ENCODE peak calls at places on chromosomes 4 and X, in seven cellular contexts. One of them, this sample, is unnamed.

GRCh38 chr4:17189322-17189721 is 290.9 kb upstream of the LDB2 start:
- DNase-seq in HFFc6: peak
- DNase-seq in MCF 10A: no peak
- DNase-seq in HEK293T: no peak
- DNase-seq in activated CD4-positive, CD25-positive, alpha-beta regulatory T cell: no peak
- DNase-seq in right atrium auricular region: no peak
- DNase-seq in Right ventricle myocardium superior: no peak
- DNase-seq in this sample: no peak

GRCh38 chr4:107312366-107312765 is 276.3 kb upstream of the DKK2 start:
- DNase-seq in activated CD4-positive, CD25-positive, alpha-beta regulatory T cell: no peak
- DNase-seq in HEK293T: no peak
- DNase-seq in HFFc6: peak
- DNase-seq in MCF 10A: no peak
- DNase-seq in Right ventricle myocardium superior: no peak
- DNase-seq in right atrium auricular region: no peak
- DNase-seq in this sample: no peak

GRCh38 chr4:4386296-4386735 is 586 bp upstream of the NSG1 start:
- DNase-seq in activated CD4-positive, CD25-positive, alpha-beta regulatory T cell: no peak
- DNase-seq in HFFc6: no peak
- DNase-seq in MCF 10A: no peak
- DNase-seq in Right ventricle myocardium superior: no peak
- DNase-seq in HEK293T: peak
- DNase-seq in right atrium auricular region: no peak
- DNase-seq in this sample: no peak

GRCh38 chrX:68749426-68749825 is 79.4 kb upstream of the EFNB1 start:
- DNase-seq in activated CD4-positive, CD25-positive, alpha-beta regulatory T cell: no peak
- DNase-seq in right atrium auricular region: no peak
- DNase-seq in HFFc6: no peak
- DNase-seq in Right ventricle myocardium superior: no peak
- DNase-seq in HEK293T: no peak
- DNase-seq in MCF 10A: no peak
- DNase-seq in this sample: no peak

GRCh38 chrX:119410027-119410819 is 11.1 kb downstream of the SLC25A43 start:
- DNase-seq in MCF 10A: peak
- DNase-seq in right atrium auricular region: peak
- DNase-seq in activated CD4-positive, CD25-positive, alpha-beta regulatory T cell: no peak
- DNase-seq in HEK293T: no peak
- DNase-seq in HFFc6: peak
- DNase-seq in Right ventricle myocardium superior: peak
- DNase-seq in this sample: peak

GRCh38 chr4:102526532-102526931 is 25.4 kb downstream of the NFKB1 start:
- DNase-seq in HEK293T: no peak
- DNase-seq in activated CD4-positive, CD25-positive, alpha-beta regulatory T cell: no peak
- DNase-seq in Right ventricle myocardium superior: no peak
- DNase-seq in HFFc6: no peak
- DNase-seq in MCF 10A: no peak
- DNase-seq in right atrium auricular region: no peak
- DNase-seq in this sample: no peak

GRCh38 chrX:86133761-86134160 is 14.5 kb upstream of the DACH2 start:
- DNase-seq in activated CD4-positive, CD25-positive, alpha-beta regulatory T cell: no peak
- DNase-seq in Right ventricle myocardium superior: no peak
- DNase-seq in MCF 10A: peak
- DNase-seq in HFFc6: no peak
- DNase-seq in right atrium auricular region: no peak
- DNase-seq in HEK293T: no peak
- DNase-seq in this sample: no peak

GRCh38 chr4:13088726-13089658 is 395.1 kb downstream of the RAB28 start:
- DNase-seq in HFFc6: no peak
- DNase-seq in Right ventricle myocardium superior: no peak
- DNase-seq in right atrium auricular region: no peak
- DNase-seq in HEK293T: no peak
- DNase-seq in MCF 10A: peak
- DNase-seq in activated CD4-positive, CD25-positive, alpha-beta regulatory T cell: no peak
- DNase-seq in this sample: no peak

GRCh38 chrX:115606861-115607260 is 45.9 kb downstream of the PLS3 start:
- DNase-seq in Right ventricle myocardium superior: no peak
- DNase-seq in MCF 10A: no peak
- DNase-seq in HEK293T: no peak
- DNase-seq in right atrium auricular region: no peak
- DNase-seq in activated CD4-positive, CD25-positive, alpha-beta regulatory T cell: no peak
- DNase-seq in HFFc6: no peak
- DNase-seq in this sample: no peak

GRCh38 chr4:104501290-104501689 is 6.6 kb upstream of the CXXC4 start:
- DNase-seq in right atrium auricular region: no peak
- DNase-seq in HEK293T: no peak
- DNase-seq in HFFc6: no peak
- DNase-seq in MCF 10A: no peak
- DNase-seq in Right ventricle myocardium superior: no peak
- DNase-seq in activated CD4-positive, CD25-positive, alpha-beta regulatory T cell: no peak
- DNase-seq in this sample: no peak

GRCh38 chr4:122577808-122578781 is 42.8 kb downstream of the IL21 start:
- DNase-seq in Right ventricle myocardium superior: no peak
- DNase-seq in activated CD4-positive, CD25-positive, alpha-beta regulatory T cell: no peak
- DNase-seq in HFFc6: peak
- DNase-seq in MCF 10A: peak
- DNase-seq in HEK293T: peak
- DNase-seq in right atrium auricular region: no peak
- DNase-seq in this sample: no peak

GRCh38 chrX:153562546-153562945 is 36.4 kb downstream of the CCNQ start:
- DNase-seq in MCF 10A: no peak
- DNase-seq in activated CD4-positive, CD25-positive, alpha-beta regulatory T cell: no peak
- DNase-seq in HEK293T: no peak
- DNase-seq in Right ventricle myocardium superior: no peak
- DNase-seq in HFFc6: no peak
- DNase-seq in right atrium auricular region: no peak
- DNase-seq in this sample: no peak

GRCh38 chr4:93791570-93792195 is 36.9 kb upstream of the ATOH1 start:
- DNase-seq in MCF 10A: peak
- DNase-seq in HFFc6: peak
- DNase-seq in HEK293T: peak
- DNase-seq in activated CD4-positive, CD25-positive, alpha-beta regulatory T cell: no peak
- DNase-seq in Right ventricle myocardium superior: no peak
- DNase-seq in right atrium auricular region: no peak
- DNase-seq in this sample: no peak

GRCh38 chr4:83905952-83906351 is 370.0 kb downstream of the GPAT3 start:
- DNase-seq in HEK293T: peak
- DNase-seq in HFFc6: no peak
- DNase-seq in right atrium auricular region: no peak
- DNase-seq in activated CD4-positive, CD25-positive, alpha-beta regulatory T cell: no peak
- DNase-seq in MCF 10A: no peak
- DNase-seq in Right ventricle myocardium superior: no peak
- DNase-seq in this sample: no peak

GRCh38 chrX:136725446-136726104 is 55.2 kb downstream of the ARHGEF6 start:
- DNase-seq in MCF 10A: peak
- DNase-seq in HFFc6: peak
- DNase-seq in Right ventricle myocardium superior: no peak
- DNase-seq in right atrium auricular region: no peak
- DNase-seq in activated CD4-positive, CD25-positive, alpha-beta regulatory T cell: no peak
- DNase-seq in HEK293T: no peak
- DNase-seq in this sample: no peak

GRCh38 chr4:156303708-156304107 is 350.0 kb upstream of the CTSO start:
- DNase-seq in HFFc6: no peak
- DNase-seq in Right ventricle myocardium superior: no peak
- DNase-seq in activated CD4-positive, CD25-positive, alpha-beta regulatory T cell: no peak
- DNase-seq in HEK293T: no peak
- DNase-seq in right atrium auricular region: no peak
- DNase-seq in MCF 10A: no peak
- DNase-seq in this sample: no peak

GRCh38 chr4:123340381-123340701 is 56.3 kb upstream of the SPRY1 start:
- DNase-seq in HFFc6: peak
- DNase-seq in Right ventricle myocardium superior: no peak
- DNase-seq in right atrium auricular region: no peak
- DNase-seq in HEK293T: no peak
- DNase-seq in activated CD4-positive, CD25-positive, alpha-beta regulatory T cell: no peak
- DNase-seq in MCF 10A: peak
- DNase-seq in this sample: no peak

GRCh38 chrX:46814966-46815365 is 21.9 kb upstream of the RP2 start:
- DNase-seq in HFFc6: no peak
- DNase-seq in Right ventricle myocardium superior: no peak
- DNase-seq in MCF 10A: no peak
- DNase-seq in HEK293T: no peak
- DNase-seq in activated CD4-positive, CD25-positive, alpha-beta regulatory T cell: no peak
- DNase-seq in right atrium auricular region: no peak
- DNase-seq in this sample: no peak

GRCh38 chrX:48648299-48648698 is 35.3 kb upstream of the WAS start:
- DNase-seq in HFFc6: peak
- DNase-seq in Right ventricle myocardium superior: no peak
- DNase-seq in MCF 10A: peak
- DNase-seq in HEK293T: peak
- DNase-seq in activated CD4-positive, CD25-positive, alpha-beta regulatory T cell: no peak
- DNase-seq in right atrium auricular region: peak
- DNase-seq in this sample: no peak

GRCh38 chrX:48703642-48704481 is 7.3 kb downstream of the SUV39H1 start:
- DNase-seq in right atrium auricular region: no peak
- DNase-seq in MCF 10A: peak
- DNase-seq in HEK293T: no peak
- DNase-seq in HFFc6: peak
- DNase-seq in Right ventricle myocardium superior: no peak
- DNase-seq in activated CD4-positive, CD25-positive, alpha-beta regulatory T cell: no peak
- DNase-seq in this sample: no peak

GRCh38 chr4:122224348-122224747 is 72.2 kb downstream of the BLTP1 start:
- DNase-seq in MCF 10A: peak
- DNase-seq in Right ventricle myocardium superior: no peak
- DNase-seq in HEK293T: peak
- DNase-seq in right atrium auricular region: no peak
- DNase-seq in activated CD4-positive, CD25-positive, alpha-beta regulatory T cell: no peak
- DNase-seq in HFFc6: no peak
- DNase-seq in this sample: no peak

GRCh38 chr4:35052546-35052945 is 1191.8 kb downstream of the ARAP2 start:
- DNase-seq in HFFc6: no peak
- DNase-seq in HEK293T: no peak
- DNase-seq in right atrium auricular region: no peak
- DNase-seq in Right ventricle myocardium superior: no peak
- DNase-seq in MCF 10A: no peak
- DNase-seq in activated CD4-positive, CD25-positive, alpha-beta regulatory T cell: no peak
- DNase-seq in this sample: no peak

GRCh38 chr4:157043131-157043530 is 32.8 kb upstream of the GLRB start:
- DNase-seq in activated CD4-positive, CD25-positive, alpha-beta regulatory T cell: no peak
- DNase-seq in HEK293T: peak
- DNase-seq in Right ventricle myocardium superior: no peak
- DNase-seq in right atrium auricular region: no peak
- DNase-seq in HFFc6: peak
- DNase-seq in MCF 10A: peak
- DNase-seq in this sample: no peak

GRCh38 chr4:23333946-23334878 is 555.6 kb downstream of the PPARGC1A start:
- DNase-seq in MCF 10A: peak
- DNase-seq in activated CD4-positive, CD25-positive, alpha-beta regulatory T cell: no peak
- DNase-seq in HEK293T: peak
- DNase-seq in right atrium auricular region: no peak
- DNase-seq in HFFc6: no peak
- DNase-seq in Right ventricle myocardium superior: no peak
- DNase-seq in this sample: no peak

GRCh38 chr4:33386761-33387160 is 2666.6 kb downstream of the PCDH7 start:
- DNase-seq in Right ventricle myocardium superior: no peak
- DNase-seq in activated CD4-positive, CD25-positive, alpha-beta regulatory T cell: no peak
- DNase-seq in HFFc6: no peak
- DNase-seq in right atrium auricular region: no peak
- DNase-seq in MCF 10A: peak
- DNase-seq in HEK293T: no peak
- DNase-seq in this sample: no peak

GRCh38 chr4:111632752-111633151 is 512.5 kb upstream of the FAM241A start:
- DNase-seq in activated CD4-positive, CD25-positive, alpha-beta regulatory T cell: no peak
- DNase-seq in HFFc6: peak
- DNase-seq in right atrium auricular region: no peak
- DNase-seq in HEK293T: no peak
- DNase-seq in MCF 10A: peak
- DNase-seq in Right ventricle myocardium superior: no peak
- DNase-seq in this sample: no peak

GRCh38 chr4:89562715-89563114 is 255.1 kb upstream of the GPRIN3 start:
- DNase-seq in HEK293T: no peak
- DNase-seq in MCF 10A: no peak
- DNase-seq in activated CD4-positive, CD25-positive, alpha-beta regulatory T cell: no peak
- DNase-seq in HFFc6: no peak
- DNase-seq in right atrium auricular region: no peak
- DNase-seq in Right ventricle myocardium superior: no peak
- DNase-seq in this sample: no peak

GRCh38 chrX:20477219-20477618 is 210.5 kb upstream of the RPS6KA3 start:
- DNase-seq in right atrium auricular region: no peak
- DNase-seq in Right ventricle myocardium superior: no peak
- DNase-seq in HEK293T: no peak
- DNase-seq in HFFc6: no peak
- DNase-seq in activated CD4-positive, CD25-positive, alpha-beta regulatory T cell: no peak
- DNase-seq in MCF 10A: no peak
- DNase-seq in this sample: no peak

GRCh38 chr4:140790765-140791164 is 34.6 kb upstream of the TBC1D9 start:
- DNase-seq in Right ventricle myocardium superior: peak
- DNase-seq in right atrium auricular region: peak
- DNase-seq in MCF 10A: peak
- DNase-seq in activated CD4-positive, CD25-positive, alpha-beta regulatory T cell: no peak
- DNase-seq in HEK293T: no peak
- DNase-seq in HFFc6: no peak
- DNase-seq in this sample: no peak

GRCh38 chr4:66187175-66187720 is 517.0 kb upstream of the EPHA5 start:
- DNase-seq in right atrium auricular region: no peak
- DNase-seq in MCF 10A: no peak
- DNase-seq in HFFc6: no peak
- DNase-seq in activated CD4-positive, CD25-positive, alpha-beta regulatory T cell: no peak
- DNase-seq in Right ventricle myocardium superior: no peak
- DNase-seq in HEK293T: no peak
- DNase-seq in this sample: no peak

GRCh38 chr4:7607156-7607910 is 172.6 kb upstream of the PSAPL1 start:
- DNase-seq in MCF 10A: no peak
- DNase-seq in activated CD4-positive, CD25-positive, alpha-beta regulatory T cell: no peak
- DNase-seq in right atrium auricular region: no peak
- DNase-seq in Right ventricle myocardium superior: no peak
- DNase-seq in HFFc6: peak
- DNase-seq in HEK293T: no peak
- DNase-seq in this sample: no peak

GRCh38 chr4:145852256-145852839 is 86.3 kb downstream of the ZNF827 start:
- DNase-seq in HFFc6: no peak
- DNase-seq in HEK293T: no peak
- DNase-seq in Right ventricle myocardium superior: no peak
- DNase-seq in right atrium auricular region: no peak
- DNase-seq in activated CD4-positive, CD25-positive, alpha-beta regulatory T cell: no peak
- DNase-seq in MCF 10A: peak
- DNase-seq in this sample: no peak

GRCh38 chrX:15882704-15883539 is 28.3 kb upstream of the AP1S2 start:
- DNase-seq in Right ventricle myocardium superior: no peak
- DNase-seq in HFFc6: peak
- DNase-seq in right atrium auricular region: no peak
- DNase-seq in MCF 10A: peak
- DNase-seq in HEK293T: no peak
- DNase-seq in activated CD4-positive, CD25-positive, alpha-beta regulatory T cell: no peak
- DNase-seq in this sample: no peak

GRCh38 chr4:156560701-156561100 is 410.9 kb downstream of the PDGFC start:
- DNase-seq in right atrium auricular region: no peak
- DNase-seq in HEK293T: no peak
- DNase-seq in HFFc6: no peak
- DNase-seq in Right ventricle myocardium superior: no peak
- DNase-seq in activated CD4-positive, CD25-positive, alpha-beta regulatory T cell: no peak
- DNase-seq in MCF 10A: no peak
- DNase-seq in this sample: no peak

This sample was measured in suprapubic skin.